ENCODE peak calls at places on chromosomes 7 and 10, in five cellular contexts. G is neuronal stem cell, X is tibial nerve, Q is heart right ventricle, R is PC-9. U is an unnamed sample.

GRCh38 chr7:151315038-151315655 is 26.5 kb upstream of the NUB1 start:
- DNase-seq in Q (peak), R (peak), G (peak), X (peak), U (peak)

GRCh38 chr10:119289227-119289925 is 82.0 kb downstream of the GRK5 start:
- DNase-seq in Q (no peak), R (no peak), G (no peak), X (no peak), U (no peak)

GRCh38 chr7:72281325-72281724 is 130.8 kb downstream of the CALN1 start:
- DNase-seq in R (no peak), G (no peak), Q (no peak), X (no peak), U (no peak)

GRCh38 chr7:143259765-143260164 is 3.5 kb upstream of the GSTK1 start:
- DNase-seq in R (peak), Q (no peak), X (no peak), G (no peak), U (no peak)

GRCh38 chr7:36154255-36155212 is 1.5 kb downstream of the EEPD1 start:
- DNase-seq in G (no peak), Q (no peak), X (no peak), R (no peak), U (peak)

GRCh38 chr7:150931199-150931869 is 46.8 kb downstream of the KCNH2 start:
- DNase-seq in R (no peak), Q (no peak), G (no peak), X (no peak), U (peak)

GRCh38 chr7:154776350-154776749 is 226.6 kb downstream of the PAXIP1 start:
- DNase-seq in G (no peak), R (no peak), X (no peak), Q (no peak), U (no peak)

GRCh38 chr7:24340727-24341126 is 56.7 kb downstream of the NPY start:
- DNase-seq in X (no peak), R (no peak), G (no peak), Q (no peak), U (no peak)

GRCh38 chr7:18573410-18574234 is 78.1 kb downstream of the HDAC9 start:
- DNase-seq in G (no peak), X (no peak), R (no peak), Q (peak), U (no peak)

DNA sequence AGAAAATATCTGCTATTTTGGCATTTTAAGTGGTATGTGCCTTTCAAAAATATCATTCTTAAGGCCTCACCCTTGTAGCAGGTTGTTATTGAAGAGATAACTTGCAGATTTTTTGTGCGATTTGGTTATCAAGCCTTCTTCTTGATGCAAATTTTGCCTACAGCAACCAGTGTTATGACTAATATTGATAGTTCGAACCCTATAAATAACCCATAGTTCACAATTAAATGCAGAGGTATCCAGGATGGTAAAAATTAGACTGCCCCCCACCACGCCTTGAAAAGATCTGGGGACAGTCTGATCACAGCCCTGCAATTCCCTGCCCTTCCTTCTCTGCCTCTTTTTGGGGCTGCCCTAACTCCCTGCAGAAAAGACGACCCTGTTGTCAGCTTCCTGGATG is 28.4 kb upstream of the RAPGEF5 start:
- DNase-seq in Q (no peak), X (no peak), R (no peak), G (no peak), U (no peak)
- H3K27ac ChIP-seq in Q (no peak), X (no peak), R (no peak), G (no peak), U (no peak)

GRCh38 chr10:122537545-122537944 is 23.0 kb upstream of the DMBT1 start:
- DNase-seq in G (no peak), X (no peak), Q (no peak), R (no peak), U (no peak)
- H3K4me3 ChIP-seq in G (no peak), X (no peak), Q (no peak), R (no peak), U (no peak)

DNA sequence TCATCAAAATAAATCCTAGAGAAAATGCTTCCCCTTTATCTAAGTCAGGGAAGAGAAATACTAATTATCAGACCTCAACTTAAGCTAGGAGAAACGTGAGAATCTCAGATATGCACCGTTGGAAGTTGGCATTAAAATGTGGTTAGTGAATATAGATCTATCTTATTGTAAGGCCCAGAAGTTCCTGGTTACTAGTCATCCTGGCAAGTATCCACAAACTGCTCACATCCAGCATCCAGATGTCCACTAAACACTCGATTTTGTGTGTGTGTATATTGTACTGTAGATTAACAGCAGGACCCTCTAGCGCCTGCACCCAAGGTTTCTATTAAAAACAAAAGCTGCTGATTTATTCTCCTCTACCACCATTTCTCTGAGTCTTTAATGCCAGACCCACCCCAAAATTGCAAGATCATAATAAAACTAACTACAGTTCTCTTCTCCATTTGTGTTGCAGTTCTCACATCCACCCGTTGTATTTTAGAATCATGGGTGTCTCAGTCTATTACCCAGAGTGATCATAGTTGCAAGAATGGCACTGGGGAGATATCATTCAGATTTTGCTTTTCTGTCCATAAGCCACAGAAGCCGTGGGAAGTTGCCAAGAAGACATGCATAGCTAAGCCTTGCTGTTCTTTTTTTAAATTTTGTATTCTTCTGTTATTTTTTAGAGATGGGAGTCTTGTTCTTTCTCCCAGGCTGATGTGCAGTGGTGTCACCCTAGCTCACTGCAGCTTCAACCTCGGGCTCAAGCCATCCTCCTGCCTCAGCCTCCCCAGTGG is 165.4 kb downstream of the KIAA1217 start:
- DNase-seq in X (no peak), G (no peak), R (no peak), Q (no peak), U (no peak)
- H3K27ac ChIP-seq in X (no peak), G (no peak), R (no peak), Q (no peak), U (no peak)

GRCh38 chr7:137976700-137977099 is 25.2 kb downstream of the CREB3L2 start:
- DNase-seq in X (no peak), G (no peak), Q (no peak), R (no peak), U (no peak)

GRCh38 chr7:137978464-137979237 is 23.2 kb downstream of the CREB3L2 start:
- DNase-seq in Q (peak), G (no peak), R (peak), X (peak), U (no peak)

GRCh38 chr7:137975768-137976167 is 26.1 kb downstream of the CREB3L2 start:
- DNase-seq in G (no peak), X (no peak), R (no peak), Q (peak), U (no peak)

GRCh38 chr7:137977173-137977572 is 24.7 kb downstream of the CREB3L2 start:
- DNase-seq in Q (no peak), G (no peak), R (no peak), X (no peak), U (no peak)

GRCh38 chr7:137975223-137975622 is 26.7 kb downstream of the CREB3L2 start:
- DNase-seq in X (no peak), R (no peak), G (no peak), Q (peak), U (no peak)
- H3K4me3 ChIP-seq in X (peak), R (no peak), G (no peak), Q (no peak), U (no peak)

GRCh38 chr7:6271694-6272371 is 591 bp downstream of the CYTH3 start:
- DNase-seq in R (no peak), Q (peak), G (no peak), X (no peak), U (peak)
- H3K27ac ChIP-seq in R (no peak), Q (peak), G (no peak), X (peak), U (peak)